ENCODE peak calls at places on chromosomes 12 and 14, in four cellular contexts. One of them, this sample, is unnamed. For H3K4me1, the result is how much of the 10 kb centered on the place peaks cover.

GRCh38 chr14:52863339-52863700 is 71.9 kb upstream of the GNPNAT1 start:
- DNase-seq in psoas muscle: no peak
- DNase-seq in Panc1: no peak
- DNase-seq in HepG2: no peak
- DNase-seq in this sample: no peak

GRCh38 chr14:59337151-59337611 is 128.0 kb downstream of the GPR135 start:
- DNase-seq in psoas muscle: peak
- DNase-seq in Panc1: no peak
- DNase-seq in HepG2: no peak
- DNase-seq in this sample: no peak

GRCh38 chr14:104094056-104094708 is 8.7 kb downstream of the ASPG start:
- DNase-seq in HepG2: no peak
- DNase-seq in psoas muscle: no peak
- DNase-seq in Panc1: no peak
- DNase-seq in this sample: no peak

GRCh38 chr14:100439781-100440180 is 116.6 kb downstream of the SLC25A47 start:
- DNase-seq in HepG2: no peak
- DNase-seq in Panc1: no peak
- DNase-seq in psoas muscle: no peak
- DNase-seq in this sample: no peak

GRCh38 chr14:106491851-106492250 is 965.5 kb downstream of the TMEM121 start:
- DNase-seq in Panc1: no peak
- DNase-seq in psoas muscle: no peak
- DNase-seq in HepG2: no peak
- DNase-seq in this sample: no peak

GRCh38 chr12:40208707-40209106 is 16.1 kb upstream of the LRRK2 start:
- DNase-seq in psoas muscle: no peak
- DNase-seq in HepG2: no peak
- DNase-seq in Panc1: no peak
- DNase-seq in this sample: no peak

GRCh38 chr12:103241184-103241583 is 254.6 kb downstream of the C12orf42 start:
- DNase-seq in HepG2: no peak
- DNase-seq in Panc1: no peak
- DNase-seq in psoas muscle: no peak
- DNase-seq in this sample: no peak

GRCh38 chr14:74670726-74671125 is 42.2 kb downstream of the AREL1 start:
- DNase-seq in psoas muscle: no peak
- DNase-seq in HepG2: no peak
- DNase-seq in Panc1: no peak
- DNase-seq in this sample: no peak

GRCh38 chr14:65833256-65833880 is 420.8 kb downstream of the FUT8 start:
- DNase-seq in psoas muscle: peak
- DNase-seq in Panc1: no peak
- DNase-seq in HepG2: no peak
- DNase-seq in this sample: no peak

GRCh38 chr14:55457496-55457895 is 17.1 kb upstream of the TBPL2 start:
- DNase-seq in HepG2: no peak
- DNase-seq in psoas muscle: no peak
- DNase-seq in Panc1: no peak
- DNase-seq in this sample: no peak

GRCh38 chr12:107223816-107224215 is 130.5 kb upstream of the CRY1 start:
- DNase-seq in psoas muscle: no peak
- DNase-seq in HepG2: no peak
- DNase-seq in Panc1: no peak
- DNase-seq in this sample: no peak

GRCh38 chr12:54300732-54301427 is at the start of gene NFE2:
- DNase-seq in HepG2: peak
- DNase-seq in Panc1: no peak
- DNase-seq in psoas muscle: peak
- DNase-seq in this sample: no peak

GRCh38 chr12:168201-168600 is 45.8 kb downstream of the SLC6A12 start:
- DNase-seq in psoas muscle: no peak
- DNase-seq in Panc1: no peak
- DNase-seq in HepG2: no peak
- DNase-seq in this sample: no peak

GRCh38 chr12:116040412-116040811 is 237.1 kb downstream of the MED13L start:
- DNase-seq in psoas muscle: no peak
- DNase-seq in Panc1: no peak
- DNase-seq in HepG2: no peak
- DNase-seq in this sample: no peak

GRCh38 chr14:58151264-58151700 is 731 bp downstream of the ARMH4 start:
- DNase-seq in psoas muscle: no peak
- DNase-seq in Panc1: no peak
- DNase-seq in HepG2: peak
- DNase-seq in this sample: no peak

GRCh38 chr14:34024768-34025144 is 73.9 kb upstream of the EGLN3 start:
- DNase-seq in Panc1: no peak
- DNase-seq in HepG2: no peak
- DNase-seq in psoas muscle: no peak
- DNase-seq in this sample: no peak

GRCh38 chr12:12016284-12017100 is 54.2 kb upstream of the BCL2L14 start:
- DNase-seq in HepG2: no peak
- DNase-seq in psoas muscle: no peak
- DNase-seq in Panc1: no peak
- DNase-seq in this sample: no peak

GRCh38 chr12:41521872-41522379 is 333.8 kb downstream of the PDZRN4 start:
- DNase-seq in psoas muscle: no peak
- DNase-seq in Panc1: peak
- DNase-seq in HepG2: no peak
- DNase-seq in this sample: no peak

GRCh38 chr12:131264625-131265024 is 310.9 kb downstream of the ADGRD1 start:
- DNase-seq in psoas muscle: peak
- DNase-seq in HepG2: no peak
- DNase-seq in Panc1: no peak
- DNase-seq in this sample: no peak

GRCh38 chr12:120684523-120684932 is 2.4 kb upstream of the MLEC start:
- DNase-seq in HepG2: no peak
- DNase-seq in Panc1: no peak
- DNase-seq in psoas muscle: no peak
- DNase-seq in this sample: no peak

GRCh38 chr12:66633676-66634075 is 45.2 kb downstream of the GRIP1 start:
- DNase-seq in Panc1: no peak
- DNase-seq in HepG2: no peak
- DNase-seq in psoas muscle: no peak
- DNase-seq in this sample: no peak

GRCh38 chr14:33081259-33081658 is 142.6 kb downstream of the NPAS3 start:
- DNase-seq in Panc1: no peak
- DNase-seq in psoas muscle: no peak
- DNase-seq in HepG2: no peak
- DNase-seq in this sample: no peak

GRCh38 chr14:28695109-28695508 is 71.5 kb upstream of the FOXG1 start:
- DNase-seq in HepG2: no peak
- DNase-seq in Panc1: no peak
- DNase-seq in psoas muscle: no peak
- DNase-seq in this sample: no peak

GRCh38 chr12:57341275-57341990 is 89.4 kb downstream of the R3HDM2 start:
- DNase-seq in psoas muscle: no peak
- DNase-seq in HepG2: no peak
- DNase-seq in Panc1: no peak
- DNase-seq in this sample: no peak

GRCh38 chr14:59344711-59345455 is 120.3 kb downstream of the GPR135 start:
- DNase-seq in Panc1: no peak
- DNase-seq in psoas muscle: no peak
- DNase-seq in HepG2: no peak
- DNase-seq in this sample: no peak

GRCh38 chr12:70032076-70032475 is 207.0 kb downstream of the MYRFL start:
- DNase-seq in psoas muscle: no peak
- DNase-seq in HepG2: no peak
- DNase-seq in Panc1: no peak
- DNase-seq in this sample: no peak

GRCh38 chr12:19130224-19131019 is 889 bp downstream of the PLEKHA5 start:
- DNase-seq in HepG2: no peak
- DNase-seq in Panc1: no peak
- DNase-seq in psoas muscle: peak
- DNase-seq in this sample: no peak

GRCh38 chr12:105467710-105468366 is 137.3 kb downstream of the C12orf75 start:
- DNase-seq in psoas muscle: no peak
- DNase-seq in HepG2: no peak
- DNase-seq in Panc1: no peak
- DNase-seq in this sample: no peak

GRCh38 chr12:105470102-105470501 is 139.6 kb downstream of the C12orf75 start:
- DNase-seq in Panc1: no peak
- DNase-seq in psoas muscle: no peak
- DNase-seq in HepG2: no peak
- DNase-seq in this sample: no peak

GRCh38 chr12:105468464-105468863 is 138.0 kb downstream of the C12orf75 start:
- DNase-seq in psoas muscle: no peak
- DNase-seq in HepG2: no peak
- DNase-seq in Panc1: no peak
- DNase-seq in this sample: no peak

GRCh38 chr12:105469701-105470100 is 139.2 kb downstream of the C12orf75 start:
- DNase-seq in Panc1: no peak
- DNase-seq in psoas muscle: no peak
- DNase-seq in HepG2: no peak
- DNase-seq in this sample: no peak

DNA sequence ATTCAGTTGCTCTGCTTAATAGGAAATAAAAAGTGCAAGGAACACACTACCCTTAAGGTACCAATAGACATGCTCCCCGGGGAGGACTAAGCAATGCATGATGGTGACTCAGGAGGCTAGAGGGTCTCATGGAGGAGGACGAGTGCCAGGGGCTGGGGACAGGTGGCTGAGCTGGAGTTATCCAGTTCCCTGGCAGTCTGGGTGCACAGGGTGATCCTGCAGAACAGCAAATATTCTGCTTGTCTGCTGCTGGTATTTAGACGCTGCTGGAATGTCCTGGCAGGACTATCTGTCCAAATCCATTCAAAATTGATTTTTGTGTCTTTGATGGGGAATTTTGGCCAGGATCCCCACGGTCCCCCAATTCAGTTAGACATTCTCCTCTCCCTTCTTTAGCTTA is 138.7 kb downstream of the C12orf75 start:
- DNase-seq in HepG2: no peak
- DNase-seq in Panc1: no peak
- DNase-seq in psoas muscle: no peak
- DNase-seq in this sample: no peak
- H3K4me1 ChIP-seq in HepG2: under half
- H3K4me1 ChIP-seq in Panc1: under half
- H3K4me1 ChIP-seq in psoas muscle: under half
- H3K4me1 ChIP-seq in this sample: under half

DNA sequence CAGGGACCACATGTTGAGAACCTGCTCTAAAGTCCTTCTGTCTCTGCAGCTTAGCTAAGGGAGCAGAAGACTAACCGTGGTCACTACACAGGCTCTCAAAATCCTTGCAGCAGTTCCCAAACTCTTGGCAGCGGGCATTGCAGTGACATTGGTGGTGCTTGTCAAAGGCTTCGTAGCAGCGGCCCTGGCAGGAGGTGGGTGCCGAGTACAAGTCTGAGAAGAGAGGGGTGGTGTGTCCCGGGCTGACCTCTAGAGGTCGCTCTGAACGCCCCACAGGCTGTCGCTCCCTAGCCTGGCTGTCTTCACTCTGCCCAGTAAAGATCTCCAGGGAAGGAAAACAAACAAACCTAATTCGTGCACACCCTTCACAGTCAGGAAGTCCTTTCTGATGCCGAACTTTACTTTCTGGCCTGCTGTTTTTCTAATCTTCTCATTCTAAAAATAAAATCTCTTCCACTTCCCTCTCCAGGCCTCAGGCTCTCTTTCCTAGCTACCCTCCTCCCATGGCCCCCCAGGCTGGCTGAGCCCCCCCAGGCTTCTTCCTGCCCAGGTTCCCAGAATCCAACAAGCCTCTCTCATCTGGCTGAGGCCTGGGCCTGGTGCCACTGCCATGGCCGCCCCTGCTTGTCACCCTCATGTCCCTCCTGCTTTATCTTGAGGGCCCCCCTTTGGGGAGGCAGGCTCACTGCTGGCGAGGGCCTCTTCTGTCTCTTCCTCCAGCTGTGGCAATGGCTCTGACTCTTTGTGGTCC is 7.7 kb downstream of the ENDOU start:
- DNase-seq in Panc1: no peak
- DNase-seq in HepG2: peak
- DNase-seq in psoas muscle: peak
- DNase-seq in this sample: peak
- H3K4me3 ChIP-seq in Panc1: no peak
- H3K4me3 ChIP-seq in HepG2: no peak
- H3K4me3 ChIP-seq in psoas muscle: no peak
- H3K4me3 ChIP-seq in this sample: no peak

GRCh38 chr12:52581066-52581465 is 7.4 kb upstream of the KRT74 start:
- DNase-seq in psoas muscle: no peak
- DNase-seq in HepG2: no peak
- DNase-seq in Panc1: no peak
- DNase-seq in this sample: no peak

GRCh38 chr12:52582971-52583456 is 9.4 kb upstream of the KRT74 start:
- DNase-seq in HepG2: peak
- DNase-seq in psoas muscle: no peak
- DNase-seq in Panc1: peak
- DNase-seq in this sample: peak

GRCh38 chr12:52584156-52584682 is 10.6 kb upstream of the KRT74 start:
- DNase-seq in psoas muscle: no peak
- DNase-seq in HepG2: no peak
- DNase-seq in Panc1: no peak
- DNase-seq in this sample: no peak

GRCh38 chr12:52581481-52581880 is 7.8 kb upstream of the KRT74 start:
- DNase-seq in Panc1: no peak
- DNase-seq in HepG2: no peak
- DNase-seq in psoas muscle: no peak
- DNase-seq in this sample: no peak

GRCh38 chr12:52582489-52582888 is 8.8 kb upstream of the KRT74 start:
- DNase-seq in psoas muscle: no peak
- DNase-seq in Panc1: no peak
- DNase-seq in HepG2: no peak
- DNase-seq in this sample: no peak
- H3K27ac ChIP-seq in psoas muscle: no peak
- H3K27ac ChIP-seq in Panc1: no peak
- H3K27ac ChIP-seq in HepG2: no peak
- H3K27ac ChIP-seq in this sample: no peak

GRCh38 chr14:40129162-40129561 is 696.9 kb upstream of the FBXO33 start:
- DNase-seq in Panc1: no peak
- DNase-seq in psoas muscle: no peak
- DNase-seq in HepG2: no peak
- DNase-seq in this sample: no peak

GRCh38 chr14:40122978-40123648 is 690.9 kb upstream of the FBXO33 start:
- DNase-seq in Panc1: no peak
- DNase-seq in psoas muscle: no peak
- DNase-seq in HepG2: no peak
- DNase-seq in this sample: no peak

GRCh38 chr14:40119321-40119720 is 687.1 kb upstream of the FBXO33 start:
- DNase-seq in psoas muscle: no peak
- DNase-seq in Panc1: no peak
- DNase-seq in HepG2: no peak
- DNase-seq in this sample: no peak

GRCh38 chr14:40119765-40120164 is 687.5 kb upstream of the FBXO33 start:
- DNase-seq in Panc1: no peak
- DNase-seq in HepG2: no peak
- DNase-seq in psoas muscle: no peak
- DNase-seq in this sample: no peak

DNA sequence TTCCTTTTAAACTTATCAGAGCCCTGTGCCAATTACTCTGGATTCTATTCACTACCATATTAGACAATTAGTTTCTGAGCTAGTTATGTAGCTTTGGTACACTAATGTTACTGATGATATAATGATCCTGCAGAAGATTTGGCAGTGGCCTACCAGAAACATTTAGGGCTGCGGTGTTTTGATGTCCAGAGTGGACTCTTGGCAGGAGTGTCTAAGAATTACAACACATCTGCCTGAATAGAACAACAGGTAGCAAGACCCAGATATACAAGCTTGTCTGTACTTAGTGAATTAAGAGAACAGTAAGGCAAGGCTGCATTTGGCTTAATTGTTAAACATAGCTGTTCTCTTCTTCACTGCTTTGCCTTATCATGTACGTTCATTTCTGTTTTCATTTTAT is 691.6 kb upstream of the FBXO33 start:
- DNase-seq in HepG2: no peak
- DNase-seq in psoas muscle: no peak
- DNase-seq in Panc1: no peak
- DNase-seq in this sample: no peak
- H3K4me1 ChIP-seq in HepG2: under half
- H3K4me1 ChIP-seq in psoas muscle: under half
- H3K4me1 ChIP-seq in Panc1: under half
- H3K4me1 ChIP-seq in this sample: under half

This sample was measured in CD4-positive, CD25-positive, alpha-beta regulatory T cell.